ENCODE peak calls at places on chromosomes 11 and 22, in seven cellular contexts. One of them, this sample, is unnamed.

GRCh38 chr11:70836071-70836470 is 416.3 kb downstream of the SHANK2 start:
- DNase-seq in neural crest cell: no peak
- DNase-seq in GM10248: no peak
- DNase-seq in HFF-Myc: no peak
- DNase-seq in breast epithelium: no peak
- DNase-seq in endothelial cell: no peak
- DNase-seq in neural progenitor cell: no peak
- DNase-seq in this sample: no peak

GRCh38 chr22:29605236-29605850 is 1.9 kb downstream of the NF2 start:
- DNase-seq in breast epithelium: no peak
- DNase-seq in HFF-Myc: no peak
- DNase-seq in neural progenitor cell: no peak
- DNase-seq in endothelial cell: no peak
- DNase-seq in GM10248: no peak
- DNase-seq in neural crest cell: no peak
- DNase-seq in this sample: no peak

GRCh38 chr22:17266261-17266971 is 47.2 kb upstream of the ADA2 start:
- DNase-seq in neural crest cell: peak; percentile 8
- DNase-seq in breast epithelium: no peak
- DNase-seq in endothelial cell: peak; percentile 30
- DNase-seq in HFF-Myc: no peak
- DNase-seq in neural progenitor cell: peak; percentile 92
- DNase-seq in GM10248: no peak
- DNase-seq in this sample: peak; percentile 19

GRCh38 chr11:42482822-42483221 is 829.0 kb upstream of the API5 start:
- DNase-seq in endothelial cell: no peak
- DNase-seq in HFF-Myc: no peak
- DNase-seq in GM10248: no peak
- DNase-seq in neural crest cell: no peak
- DNase-seq in breast epithelium: no peak
- DNase-seq in neural progenitor cell: no peak
- DNase-seq in this sample: no peak

GRCh38 chr11:92225563-92226308 is 1.1 kb downstream of the FAT3 start:
- DNase-seq in GM10248: peak; percentile 7
- DNase-seq in breast epithelium: no peak
- DNase-seq in neural crest cell: peak; percentile 44
- DNase-seq in endothelial cell: peak; percentile 42
- DNase-seq in HFF-Myc: no peak
- DNase-seq in neural progenitor cell: peak; percentile 77
- DNase-seq in this sample: no peak

GRCh38 chr11:11346249-11346648 is 6.8 kb downstream of the CSNK2A3 start:
- DNase-seq in neural crest cell: no peak
- DNase-seq in HFF-Myc: no peak
- DNase-seq in breast epithelium: no peak
- DNase-seq in neural progenitor cell: no peak
- DNase-seq in endothelial cell: no peak
- DNase-seq in GM10248: no peak
- DNase-seq in this sample: no peak

GRCh38 chr11:77046060-77046501 is 11.9 kb downstream of the B3GNT6 start:
- DNase-seq in breast epithelium: no peak
- DNase-seq in neural crest cell: peak; percentile 66
- DNase-seq in endothelial cell: peak; percentile 77
- DNase-seq in HFF-Myc: no peak
- DNase-seq in GM10248: peak; percentile 75
- DNase-seq in neural progenitor cell: peak; percentile 76
- DNase-seq in this sample: peak; percentile 72

GRCh38 chr22:23119492-23120414 is 22.0 kb downstream of the RSPH14 start:
- DNase-seq in neural progenitor cell: no peak
- DNase-seq in GM10248: peak; percentile 58
- DNase-seq in neural crest cell: no peak
- DNase-seq in endothelial cell: no peak
- DNase-seq in HFF-Myc: no peak
- DNase-seq in breast epithelium: no peak
- DNase-seq in this sample: peak; percentile 76

GRCh38 chr11:12278766-12279671 is 98.4 kb upstream of the PARVA start:
- DNase-seq in neural crest cell: no peak
- DNase-seq in GM10248: no peak
- DNase-seq in breast epithelium: peak; percentile 30
- DNase-seq in endothelial cell: no peak
- DNase-seq in HFF-Myc: no peak
- DNase-seq in neural progenitor cell: no peak
- DNase-seq in this sample: no peak

GRCh38 chr11:126766425-126766824 is 234.1 kb downstream of the KIRREL3 start:
- DNase-seq in endothelial cell: no peak
- DNase-seq in GM10248: no peak
- DNase-seq in breast epithelium: no peak
- DNase-seq in HFF-Myc: no peak
- DNase-seq in neural crest cell: no peak
- DNase-seq in neural progenitor cell: no peak
- DNase-seq in this sample: no peak
- TF ChIP-seq CTCF in endothelial cell: no peak
- TF ChIP-seq CTCF in GM10248: no peak
- TF ChIP-seq CTCF in breast epithelium: no peak
- TF ChIP-seq CTCF in HFF-Myc: no peak
- TF ChIP-seq CTCF in neural crest cell: no peak
- TF ChIP-seq CTCF in neural progenitor cell: no peak
- TF ChIP-seq CTCF in this sample: no peak

GRCh38 chr11:116580828-116581227 is 192.0 kb downstream of the BUD13 start:
- DNase-seq in neural crest cell: no peak
- DNase-seq in HFF-Myc: no peak
- DNase-seq in breast epithelium: no peak
- DNase-seq in GM10248: no peak
- DNase-seq in neural progenitor cell: peak; percentile 86
- DNase-seq in endothelial cell: peak; percentile 15
- DNase-seq in this sample: no peak
- TF ChIP-seq CTCF in neural crest cell: no peak
- TF ChIP-seq CTCF in HFF-Myc: no peak
- TF ChIP-seq CTCF in breast epithelium: no peak
- TF ChIP-seq CTCF in GM10248: no peak
- TF ChIP-seq CTCF in neural progenitor cell: no peak
- TF ChIP-seq CTCF in endothelial cell: no peak
- TF ChIP-seq CTCF in this sample: no peak

GRCh38 chr11:45769960-45770359 is 35.0 kb upstream of the SLC35C1 start:
- DNase-seq in neural crest cell: no peak
- DNase-seq in breast epithelium: no peak
- DNase-seq in HFF-Myc: no peak
- DNase-seq in neural progenitor cell: no peak
- DNase-seq in endothelial cell: no peak
- DNase-seq in GM10248: no peak
- DNase-seq in this sample: no peak

GRCh38 chr11:45768486-45768885 is 36.5 kb upstream of the SLC35C1 start:
- DNase-seq in neural crest cell: no peak
- DNase-seq in HFF-Myc: no peak
- DNase-seq in GM10248: no peak
- DNase-seq in neural progenitor cell: no peak
- DNase-seq in endothelial cell: no peak
- DNase-seq in breast epithelium: peak; percentile 28
- DNase-seq in this sample: no peak

GRCh38 chr11:45766469-45766868 is 38.5 kb upstream of the SLC35C1 start:
- DNase-seq in endothelial cell: no peak
- DNase-seq in HFF-Myc: no peak
- DNase-seq in breast epithelium: peak; percentile 44
- DNase-seq in neural progenitor cell: no peak
- DNase-seq in GM10248: no peak
- DNase-seq in neural crest cell: no peak
- DNase-seq in this sample: no peak

GRCh38 chr11:45765107-45765668 is 39.8 kb upstream of the SLC35C1 start:
- DNase-seq in endothelial cell: no peak
- DNase-seq in HFF-Myc: no peak
- DNase-seq in GM10248: no peak
- DNase-seq in neural progenitor cell: no peak
- DNase-seq in neural crest cell: no peak
- DNase-seq in breast epithelium: no peak
- DNase-seq in this sample: no peak

GRCh38 chr11:45765836-45766235 is 39.1 kb upstream of the SLC35C1 start:
- DNase-seq in neural progenitor cell: no peak
- DNase-seq in GM10248: no peak
- DNase-seq in breast epithelium: peak; percentile 7
- DNase-seq in HFF-Myc: no peak
- DNase-seq in neural crest cell: no peak
- DNase-seq in endothelial cell: no peak
- DNase-seq in this sample: no peak
- TF ChIP-seq CTCF in neural progenitor cell: no peak
- TF ChIP-seq CTCF in GM10248: no peak
- TF ChIP-seq CTCF in breast epithelium: no peak
- TF ChIP-seq CTCF in HFF-Myc: no peak
- TF ChIP-seq CTCF in neural crest cell: no peak
- TF ChIP-seq CTCF in endothelial cell: no peak
- TF ChIP-seq CTCF in this sample: no peak

DNA sequence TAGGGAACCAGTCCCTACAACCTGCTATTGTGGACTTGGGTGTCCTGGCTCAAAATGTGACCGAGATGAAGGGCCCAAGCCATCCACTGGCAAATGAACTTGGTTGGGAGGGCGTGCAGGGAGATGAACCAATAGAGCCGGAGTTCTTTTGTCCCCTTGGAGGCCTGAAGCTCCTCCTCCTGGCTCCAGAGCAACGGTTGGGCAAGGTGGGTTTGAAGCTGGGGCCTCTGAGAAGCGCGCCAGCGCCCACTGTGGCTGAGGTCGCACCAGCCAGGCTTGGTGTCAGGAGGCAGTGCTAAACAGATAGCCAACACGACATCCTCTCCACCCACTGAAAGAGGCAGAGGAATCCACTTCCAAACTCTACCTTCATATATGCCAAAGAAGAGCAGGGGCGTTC is 36.0 kb upstream of the PACSIN2 start:
- DNase-seq in endothelial cell: no peak
- DNase-seq in breast epithelium: no peak
- DNase-seq in neural progenitor cell: peak; percentile 49
- DNase-seq in GM10248: no peak
- DNase-seq in HFF-Myc: no peak
- DNase-seq in neural crest cell: no peak
- DNase-seq in this sample: no peak
- TF ChIP-seq CTCF in endothelial cell: no peak
- TF ChIP-seq CTCF in breast epithelium: no peak
- TF ChIP-seq CTCF in neural progenitor cell: peak; percentile 25
- TF ChIP-seq CTCF in GM10248: no peak
- TF ChIP-seq CTCF in HFF-Myc: no peak
- TF ChIP-seq CTCF in neural crest cell: no peak
- TF ChIP-seq CTCF in this sample: no peak

GRCh38 chr11:4094348-4095291 is at the start of gene RRM1:
- DNase-seq in neural progenitor cell: peak; percentile 96
- DNase-seq in breast epithelium: peak; percentile 89
- DNase-seq in endothelial cell: peak; percentile 94
- DNase-seq in GM10248: peak; percentile 94
- DNase-seq in neural crest cell: peak; percentile 93
- DNase-seq in HFF-Myc: peak; percentile 89
- DNase-seq in this sample: peak; percentile 95
- TF ChIP-seq CTCF in neural progenitor cell: no peak
- TF ChIP-seq CTCF in breast epithelium: no peak
- TF ChIP-seq CTCF in endothelial cell: no peak
- TF ChIP-seq CTCF in GM10248: no peak
- TF ChIP-seq CTCF in neural crest cell: no peak
- TF ChIP-seq CTCF in HFF-Myc: no peak
- TF ChIP-seq CTCF in this sample: no peak

GRCh38 chr11:61695917-61696316 is 15.7 kb downstream of the DAGLA start:
- DNase-seq in HFF-Myc: peak; percentile 49
- DNase-seq in neural crest cell: no peak
- DNase-seq in breast epithelium: peak; percentile 87
- DNase-seq in endothelial cell: no peak
- DNase-seq in neural progenitor cell: no peak
- DNase-seq in GM10248: peak; percentile 76
- DNase-seq in this sample: peak; percentile 97
- TF ChIP-seq CTCF in HFF-Myc: no peak
- TF ChIP-seq CTCF in neural crest cell: no peak
- TF ChIP-seq CTCF in breast epithelium: peak; percentile 25
- TF ChIP-seq CTCF in endothelial cell: no peak
- TF ChIP-seq CTCF in neural progenitor cell: no peak
- TF ChIP-seq CTCF in GM10248: no peak
- TF ChIP-seq CTCF in this sample: no peak

GRCh38 chr22:37675930-37676571 is 615 bp downstream of the LGALS1 start:
- DNase-seq in breast epithelium: no peak
- DNase-seq in HFF-Myc: no peak
- DNase-seq in neural progenitor cell: no peak
- DNase-seq in endothelial cell: no peak
- DNase-seq in neural crest cell: no peak
- DNase-seq in GM10248: peak; percentile 39
- DNase-seq in this sample: peak; percentile 58

GRCh38 chr22:37674248-37674647 is 1.2 kb upstream of the LGALS1 start:
- DNase-seq in neural progenitor cell: no peak
- DNase-seq in endothelial cell: no peak
- DNase-seq in HFF-Myc: no peak
- DNase-seq in GM10248: no peak
- DNase-seq in breast epithelium: no peak
- DNase-seq in neural crest cell: no peak
- DNase-seq in this sample: no peak

GRCh38 chr22:37672920-37673453 is 2.4 kb upstream of the LGALS1 start:
- DNase-seq in neural crest cell: no peak
- DNase-seq in GM10248: no peak
- DNase-seq in endothelial cell: no peak
- DNase-seq in breast epithelium: no peak
- DNase-seq in HFF-Myc: no peak
- DNase-seq in neural progenitor cell: no peak
- DNase-seq in this sample: peak; percentile 29

GRCh38 chr22:37676691-37677627 is 1.5 kb downstream of the LGALS1 start:
- DNase-seq in neural crest cell: peak; percentile 37
- DNase-seq in breast epithelium: peak; percentile 73
- DNase-seq in endothelial cell: peak; percentile 74
- DNase-seq in neural progenitor cell: peak; percentile 85
- DNase-seq in HFF-Myc: peak; percentile 92
- DNase-seq in GM10248: peak; percentile 89
- DNase-seq in this sample: peak; percentile 98

DNA sequence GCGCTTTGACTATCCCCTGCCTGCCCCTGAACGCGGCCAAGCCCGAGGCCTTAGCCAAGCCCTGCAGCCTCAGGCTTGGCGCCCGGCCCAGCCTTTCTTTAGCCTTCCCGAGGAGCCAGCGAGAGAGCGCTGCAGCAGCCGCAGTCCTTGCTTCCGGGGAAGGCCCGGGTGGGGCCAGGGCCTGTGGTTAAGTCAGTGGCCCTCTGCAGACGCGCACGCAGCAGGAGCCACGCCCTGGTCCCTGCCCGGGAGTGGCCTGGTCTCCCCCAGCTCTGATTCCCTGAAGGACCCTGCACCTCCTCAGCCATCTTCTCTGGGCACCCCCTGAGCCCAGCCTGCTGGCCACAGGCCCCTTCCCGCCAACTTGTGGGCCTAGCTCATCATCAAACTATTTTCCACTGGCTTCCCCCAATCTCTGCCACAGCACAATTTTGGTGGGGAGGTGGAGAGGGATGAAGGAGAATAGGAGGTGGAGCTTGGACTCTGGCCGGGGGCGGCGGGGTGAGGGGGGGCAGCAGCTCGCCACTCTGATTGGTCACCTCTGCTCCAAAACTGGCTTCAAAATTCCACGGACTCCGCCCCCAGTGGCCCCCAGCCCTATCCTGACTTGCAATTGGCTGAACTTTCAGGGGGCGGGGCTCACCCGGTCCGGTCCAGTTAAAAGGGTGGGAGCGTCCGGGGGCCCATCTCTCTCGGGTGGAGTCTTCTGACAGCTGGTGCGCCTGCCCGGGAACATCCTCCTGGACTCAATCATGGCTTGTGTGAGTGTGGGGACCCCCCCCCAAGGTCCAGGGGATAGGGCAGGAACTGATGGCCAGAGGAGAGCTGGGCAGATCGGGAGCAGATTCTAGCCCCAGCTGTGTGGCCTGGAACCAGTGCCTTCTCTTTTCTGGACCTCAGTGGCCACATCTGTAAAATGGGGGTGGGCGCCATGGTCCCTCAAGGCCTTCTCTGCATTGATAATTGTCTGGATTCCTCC is at the start of gene LGALS1:
- DNase-seq in neural crest cell: peak; percentile 21
- DNase-seq in breast epithelium: peak; percentile 88
- DNase-seq in HFF-Myc: peak; percentile 93
- DNase-seq in GM10248: peak; percentile 87
- DNase-seq in endothelial cell: no peak
- DNase-seq in neural progenitor cell: peak; percentile 47
- DNase-seq in this sample: peak; percentile 84
- TF ChIP-seq CTCF in neural crest cell: no peak
- TF ChIP-seq CTCF in breast epithelium: no peak
- TF ChIP-seq CTCF in HFF-Myc: no peak
- TF ChIP-seq CTCF in GM10248: no peak
- TF ChIP-seq CTCF in endothelial cell: no peak
- TF ChIP-seq CTCF in neural progenitor cell: no peak
- TF ChIP-seq CTCF in this sample: no peak

GRCh38 chr22:39967996-39968968 is 8.1 kb downstream of the TMA7B start:
- DNase-seq in endothelial cell: no peak
- DNase-seq in HFF-Myc: no peak
- DNase-seq in GM10248: no peak
- DNase-seq in breast epithelium: peak; percentile 66
- DNase-seq in neural progenitor cell: peak; percentile 87
- DNase-seq in neural crest cell: no peak
- DNase-seq in this sample: no peak
- TF ChIP-seq CTCF in endothelial cell: no peak
- TF ChIP-seq CTCF in HFF-Myc: no peak
- TF ChIP-seq CTCF in GM10248: no peak
- TF ChIP-seq CTCF in breast epithelium: no peak
- TF ChIP-seq CTCF in neural progenitor cell: no peak
- TF ChIP-seq CTCF in neural crest cell: no peak
- TF ChIP-seq CTCF in this sample: no peak